ENCODE peak calls at places on chromosomes 16 and 17, in eight cellular contexts. One of them, this sample, is unnamed.

GRCh38 chr17:50893183-50893993 is 27.2 kb upstream of the TOB1 start:
- DNase-seq in HCT116: peak; percentile 71
- DNase-seq in endothelial cell of umbilical vein: no peak
- DNase-seq in Panc1: no peak
- DNase-seq in stomach: no peak
- DNase-seq in SK-N-SH: no peak
- DNase-seq in prostate gland: peak; percentile 86
- DNase-seq in upper lobe of left lung: no peak
- DNase-seq in this sample: peak; percentile 66

GRCh38 chr17:6639651-6640535 is 618 bp downstream of the KIAA0753 start:
- DNase-seq in HCT116: no peak
- DNase-seq in endothelial cell of umbilical vein: peak; percentile 7
- DNase-seq in Panc1: no peak
- DNase-seq in stomach: no peak
- DNase-seq in SK-N-SH: no peak
- DNase-seq in prostate gland: no peak
- DNase-seq in upper lobe of left lung: peak; percentile 44
- DNase-seq in this sample: no peak

GRCh38 chr17:21286066-21286770 is 1.7 kb downstream of the MAP2K3 start:
- DNase-seq in HCT116: peak; percentile 81
- DNase-seq in endothelial cell of umbilical vein: peak; percentile 94
- DNase-seq in Panc1: peak; percentile 50
- DNase-seq in stomach: peak; percentile 91
- DNase-seq in SK-N-SH: peak; percentile 50
- DNase-seq in prostate gland: peak; percentile 83
- DNase-seq in upper lobe of left lung: peak; percentile 97
- DNase-seq in this sample: peak; percentile 97

GRCh38 chr17:64343833-64344637 is 46.6 kb downstream of the PECAM1 start:
- DNase-seq in HCT116: no peak
- DNase-seq in endothelial cell of umbilical vein: peak; percentile 99
- DNase-seq in Panc1: no peak
- DNase-seq in stomach: peak; percentile 53
- DNase-seq in SK-N-SH: no peak
- DNase-seq in prostate gland: peak; percentile 11
- DNase-seq in upper lobe of left lung: peak; percentile 92
- DNase-seq in this sample: no peak

GRCh38 chr16:77724174-77724573 is 1.9 kb downstream of the NUDT7 start:
- DNase-seq in HCT116: no peak
- DNase-seq in endothelial cell of umbilical vein: no peak
- DNase-seq in Panc1: no peak
- DNase-seq in stomach: no peak
- DNase-seq in SK-N-SH: no peak
- DNase-seq in prostate gland: no peak
- DNase-seq in upper lobe of left lung: no peak
- DNase-seq in this sample: no peak

GRCh38 chr17:34375598-34375997 is 12.6 kb upstream of the CCL1 start:
- DNase-seq in HCT116: no peak
- DNase-seq in endothelial cell of umbilical vein: no peak
- DNase-seq in Panc1: no peak
- DNase-seq in stomach: no peak
- DNase-seq in SK-N-SH: no peak
- DNase-seq in prostate gland: no peak
- DNase-seq in upper lobe of left lung: no peak
- DNase-seq in this sample: no peak

GRCh38 chr17:2049333-2050245 is 5.3 kb upstream of the HIC1 start:
- DNase-seq in HCT116: no peak
- DNase-seq in endothelial cell of umbilical vein: peak; percentile 78
- DNase-seq in Panc1: no peak
- DNase-seq in stomach: peak; percentile 89
- DNase-seq in SK-N-SH: peak; percentile 95
- DNase-seq in prostate gland: peak; percentile 75
- DNase-seq in upper lobe of left lung: peak; percentile 81
- DNase-seq in this sample: peak; percentile 94

GRCh38 chr17:8766731-8767130 is 8.4 kb upstream of the SPDYE4 start:
- DNase-seq in HCT116: no peak
- DNase-seq in endothelial cell of umbilical vein: no peak
- DNase-seq in Panc1: no peak
- DNase-seq in stomach: no peak
- DNase-seq in SK-N-SH: no peak
- DNase-seq in prostate gland: no peak
- DNase-seq in upper lobe of left lung: no peak
- DNase-seq in this sample: no peak

GRCh38 chr17:72030067-72030899 is 90.5 kb upstream of the SOX9 start:
- DNase-seq in HCT116: no peak
- DNase-seq in endothelial cell of umbilical vein: no peak
- DNase-seq in Panc1: peak; percentile 20
- DNase-seq in stomach: peak; percentile 26
- DNase-seq in SK-N-SH: no peak
- DNase-seq in prostate gland: no peak
- DNase-seq in upper lobe of left lung: peak; percentile 22
- DNase-seq in this sample: peak; percentile 64

GRCh38 chr17:67211742-67212141 is 33.3 kb downstream of the HELZ start:
- DNase-seq in HCT116: no peak
- DNase-seq in endothelial cell of umbilical vein: no peak
- DNase-seq in Panc1: no peak
- DNase-seq in stomach: no peak
- DNase-seq in SK-N-SH: no peak
- DNase-seq in prostate gland: no peak
- DNase-seq in upper lobe of left lung: no peak
- DNase-seq in this sample: no peak

GRCh38 chr17:41322264-41322902 is 6.9 kb upstream of the KRTAP17-1 start:
- DNase-seq in HCT116: peak; percentile 35
- DNase-seq in endothelial cell of umbilical vein: peak; percentile 49
- DNase-seq in Panc1: peak; percentile 57
- DNase-seq in stomach: no peak
- DNase-seq in SK-N-SH: peak; percentile 50
- DNase-seq in prostate gland: peak; percentile 43
- DNase-seq in upper lobe of left lung: no peak
- DNase-seq in this sample: no peak

GRCh38 chr16:24906199-24906808 is 60.5 kb downstream of the SLC5A11 start:
- DNase-seq in HCT116: peak; percentile 19
- DNase-seq in endothelial cell of umbilical vein: peak; percentile 51
- DNase-seq in Panc1: no peak
- DNase-seq in stomach: no peak
- DNase-seq in SK-N-SH: no peak
- DNase-seq in prostate gland: no peak
- DNase-seq in upper lobe of left lung: no peak
- DNase-seq in this sample: no peak

GRCh38 chr16:17327671-17328335 is 143.0 kb downstream of the XYLT1 start:
- DNase-seq in HCT116: no peak
- DNase-seq in endothelial cell of umbilical vein: no peak
- DNase-seq in Panc1: no peak
- DNase-seq in stomach: no peak
- DNase-seq in SK-N-SH: no peak
- DNase-seq in prostate gland: no peak
- DNase-seq in upper lobe of left lung: no peak
- DNase-seq in this sample: no peak

GRCh38 chr16:12271006-12271405 is 294.5 kb downstream of the SNX29 start:
- DNase-seq in HCT116: peak; percentile 12
- DNase-seq in endothelial cell of umbilical vein: no peak
- DNase-seq in Panc1: no peak
- DNase-seq in stomach: no peak
- DNase-seq in SK-N-SH: no peak
- DNase-seq in prostate gland: no peak
- DNase-seq in upper lobe of left lung: no peak
- DNase-seq in this sample: no peak

GRCh38 chr16:12272264-12272663 is 295.7 kb downstream of the SNX29 start:
- DNase-seq in HCT116: no peak
- DNase-seq in endothelial cell of umbilical vein: no peak
- DNase-seq in Panc1: no peak
- DNase-seq in stomach: no peak
- DNase-seq in SK-N-SH: no peak
- DNase-seq in prostate gland: no peak
- DNase-seq in upper lobe of left lung: no peak
- DNase-seq in this sample: no peak

DNA sequence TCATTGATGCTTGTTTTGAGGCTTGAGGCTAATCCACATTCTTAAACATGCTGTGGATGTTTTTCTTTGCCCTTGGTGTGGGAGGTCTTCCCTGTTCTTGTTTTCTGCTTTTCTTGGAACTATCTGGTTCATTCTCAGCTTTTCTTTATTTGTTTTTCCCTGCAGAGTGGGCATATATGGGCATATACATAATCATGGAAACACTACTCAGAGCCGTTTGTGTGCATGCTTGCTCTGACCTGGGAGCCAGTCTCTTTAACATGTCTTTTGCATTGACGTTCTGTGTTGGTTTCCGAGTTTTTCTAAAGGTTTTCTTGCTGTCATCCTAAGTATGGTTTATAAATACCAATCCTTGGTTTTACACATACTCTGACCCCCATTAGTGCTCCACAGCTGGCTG is 300.1 kb downstream of the SNX29 start:
- DNase-seq in HCT116: no peak
- DNase-seq in endothelial cell of umbilical vein: no peak
- DNase-seq in Panc1: no peak
- DNase-seq in stomach: no peak
- DNase-seq in SK-N-SH: no peak
- DNase-seq in prostate gland: no peak
- DNase-seq in upper lobe of left lung: no peak
- DNase-seq in this sample: no peak
- H3K27ac ChIP-seq in HCT116: no peak overlapping the region
- H3K27ac ChIP-seq in endothelial cell of umbilical vein: no peak overlapping the region
- H3K27ac ChIP-seq in Panc1: no peak overlapping the region
- H3K27ac ChIP-seq in stomach: no peak overlapping the region
- H3K27ac ChIP-seq in SK-N-SH: no peak overlapping the region
- H3K27ac ChIP-seq in prostate gland: no peak overlapping the region
- H3K27ac ChIP-seq in upper lobe of left lung: no peak overlapping the region
- H3K27ac ChIP-seq in this sample: no peak overlapping the region

GRCh38 chr17:4505187-4505586 is 6.5 kb downstream of the SPNS2 start:
- DNase-seq in HCT116: no peak
- DNase-seq in endothelial cell of umbilical vein: no peak
- DNase-seq in Panc1: no peak
- DNase-seq in stomach: no peak
- DNase-seq in SK-N-SH: no peak
- DNase-seq in prostate gland: no peak
- DNase-seq in upper lobe of left lung: no peak
- DNase-seq in this sample: no peak

GRCh38 chr17:4508207-4508606 is 9.5 kb downstream of the SPNS2 start:
- DNase-seq in HCT116: no peak
- DNase-seq in endothelial cell of umbilical vein: no peak
- DNase-seq in Panc1: no peak
- DNase-seq in stomach: no peak
- DNase-seq in SK-N-SH: no peak
- DNase-seq in prostate gland: no peak
- DNase-seq in upper lobe of left lung: no peak
- DNase-seq in this sample: no peak

GRCh38 chr17:4506180-4506814 is 7.6 kb downstream of the SPNS2 start:
- DNase-seq in HCT116: no peak
- DNase-seq in endothelial cell of umbilical vein: no peak
- DNase-seq in Panc1: no peak
- DNase-seq in stomach: no peak
- DNase-seq in SK-N-SH: no peak
- DNase-seq in prostate gland: no peak
- DNase-seq in upper lobe of left lung: no peak
- DNase-seq in this sample: no peak

GRCh38 chr17:4507361-4508111 is 8.9 kb downstream of the SPNS2 start:
- DNase-seq in HCT116: no peak
- DNase-seq in endothelial cell of umbilical vein: no peak
- DNase-seq in Panc1: no peak
- DNase-seq in stomach: no peak
- DNase-seq in SK-N-SH: no peak
- DNase-seq in prostate gland: no peak
- DNase-seq in upper lobe of left lung: peak; percentile 72
- DNase-seq in this sample: no peak

GRCh38 chr17:4506892-4507291 is 8.2 kb downstream of the SPNS2 start:
- DNase-seq in HCT116: no peak
- DNase-seq in endothelial cell of umbilical vein: no peak
- DNase-seq in Panc1: no peak
- DNase-seq in stomach: no peak
- DNase-seq in SK-N-SH: no peak
- DNase-seq in prostate gland: no peak
- DNase-seq in upper lobe of left lung: no peak
- DNase-seq in this sample: no peak
- TF ChIP-seq POLR2AphosphoS5 in HCT116: no peak
- TF ChIP-seq POLR2AphosphoS5 in endothelial cell of umbilical vein: no peak
- TF ChIP-seq POLR2AphosphoS5 in Panc1: no peak
- TF ChIP-seq POLR2AphosphoS5 in stomach: no peak
- TF ChIP-seq POLR2AphosphoS5 in SK-N-SH: no peak
- TF ChIP-seq POLR2AphosphoS5 in prostate gland: no peak
- TF ChIP-seq POLR2AphosphoS5 in upper lobe of left lung: no peak
- TF ChIP-seq POLR2AphosphoS5 in this sample: no peak

GRCh38 chr17:70661342-70662222 is 492.2 kb downstream of the KCNJ2 start:
- DNase-seq in HCT116: no peak
- DNase-seq in endothelial cell of umbilical vein: no peak
- DNase-seq in Panc1: no peak
- DNase-seq in stomach: no peak
- DNase-seq in SK-N-SH: no peak
- DNase-seq in prostate gland: no peak
- DNase-seq in upper lobe of left lung: peak; percentile 61
- DNase-seq in this sample: no peak

GRCh38 chr17:70655179-70655578 is 485.8 kb downstream of the KCNJ2 start:
- DNase-seq in HCT116: no peak
- DNase-seq in endothelial cell of umbilical vein: no peak
- DNase-seq in Panc1: no peak
- DNase-seq in stomach: no peak
- DNase-seq in SK-N-SH: peak; percentile 27
- DNase-seq in prostate gland: no peak
- DNase-seq in upper lobe of left lung: no peak
- DNase-seq in this sample: no peak

GRCh38 chr17:70654706-70655105 is 485.4 kb downstream of the KCNJ2 start:
- DNase-seq in HCT116: no peak
- DNase-seq in endothelial cell of umbilical vein: no peak
- DNase-seq in Panc1: no peak
- DNase-seq in stomach: no peak
- DNase-seq in SK-N-SH: peak; percentile 43
- DNase-seq in prostate gland: no peak
- DNase-seq in upper lobe of left lung: no peak
- DNase-seq in this sample: no peak

GRCh38 chr17:70658324-70658723 is 489.0 kb downstream of the KCNJ2 start:
- DNase-seq in HCT116: no peak
- DNase-seq in endothelial cell of umbilical vein: no peak
- DNase-seq in Panc1: no peak
- DNase-seq in stomach: no peak
- DNase-seq in SK-N-SH: no peak
- DNase-seq in prostate gland: no peak
- DNase-seq in upper lobe of left lung: no peak
- DNase-seq in this sample: no peak

GRCh38 chr17:70658840-70659239 is 489.5 kb downstream of the KCNJ2 start:
- DNase-seq in HCT116: no peak
- DNase-seq in endothelial cell of umbilical vein: no peak
- DNase-seq in Panc1: no peak
- DNase-seq in stomach: no peak
- DNase-seq in SK-N-SH: no peak
- DNase-seq in prostate gland: no peak
- DNase-seq in upper lobe of left lung: no peak
- DNase-seq in this sample: no peak
- H3K27ac ChIP-seq in HCT116: no peak overlapping the region
- H3K27ac ChIP-seq in endothelial cell of umbilical vein: no peak overlapping the region
- H3K27ac ChIP-seq in Panc1: no peak overlapping the region
- H3K27ac ChIP-seq in stomach: no peak overlapping the region
- H3K27ac ChIP-seq in SK-N-SH: no peak overlapping the region
- H3K27ac ChIP-seq in prostate gland: no peak overlapping the region
- H3K27ac ChIP-seq in upper lobe of left lung: no peak overlapping the region
- H3K27ac ChIP-seq in this sample: no peak overlapping the region

DNA sequence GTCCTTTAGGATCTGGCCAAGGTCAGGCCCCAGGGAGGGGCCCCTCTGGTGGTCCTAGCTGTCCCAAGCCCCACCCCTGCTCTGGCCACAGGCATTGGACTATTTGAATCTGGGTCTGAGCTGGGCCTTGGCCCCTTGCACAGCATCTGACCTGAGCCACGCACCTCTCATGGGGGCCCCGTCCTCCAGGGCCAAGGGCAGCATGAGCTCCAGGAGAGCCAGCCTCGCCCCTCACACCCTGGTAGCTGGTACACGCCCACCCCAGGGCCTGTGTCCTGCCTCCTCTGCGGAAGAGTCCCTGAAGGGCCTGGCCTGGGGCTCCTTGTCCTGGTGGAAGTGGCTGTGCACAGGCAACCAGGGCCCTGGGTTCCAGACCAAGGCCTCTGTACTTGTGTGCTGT is 23.8 kb downstream of the ENDOV start:
- DNase-seq in HCT116: no peak
- DNase-seq in endothelial cell of umbilical vein: no peak
- DNase-seq in Panc1: no peak
- DNase-seq in stomach: no peak
- DNase-seq in SK-N-SH: no peak
- DNase-seq in prostate gland: no peak
- DNase-seq in upper lobe of left lung: no peak
- DNase-seq in this sample: no peak
- TF ChIP-seq POLR2AphosphoS5 in HCT116: no peak
- TF ChIP-seq POLR2AphosphoS5 in endothelial cell of umbilical vein: no peak
- TF ChIP-seq POLR2AphosphoS5 in Panc1: no peak
- TF ChIP-seq POLR2AphosphoS5 in stomach: no peak
- TF ChIP-seq POLR2AphosphoS5 in SK-N-SH: no peak
- TF ChIP-seq POLR2AphosphoS5 in prostate gland: no peak
- TF ChIP-seq POLR2AphosphoS5 in upper lobe of left lung: no peak
- TF ChIP-seq POLR2AphosphoS5 in this sample: no peak

This sample was measured in suprapubic skin.